ENCODE peak calls at places on chromosomes 7 and 10, in four cellular contexts. N is NCI-H69; S is stimulated activated CD8-positive, alpha-beta memory T cell treated with anti-CD3 and anti-CD28 coated beads, Interleukin-12 subunit alpha, Interleukin-12 subunit beta, amount 100 ng/mL, for 4 hours; V is heart right ventricle. W is an unnamed sample.

GRCh38 chr7:12643001-12643400 is 44.4 kb upstream of the ARL4A start:
- DNase-seq in S (no peak), N (no peak), V (no peak), W (no peak)

GRCh38 chr10:88791924-88792323 is 10.6 kb upstream of the LIPM start:
- DNase-seq in N (peak; percentile 55), V (no peak), S (no peak), W (peak; percentile 31)

GRCh38 chr10:75234683-75235374 is 928 bp downstream of the COMTD1 start:
- DNase-seq in V (peak; percentile 37), N (peak; percentile 77), S (no peak), W (peak; percentile 41)

GRCh38 chr10:7567896-7568295 is 98.9 kb downstream of the ITIH5 start:
- DNase-seq in N (no peak), V (no peak), S (no peak), W (no peak)

GRCh38 chr10:14056545-14057332 is 274.0 kb downstream of the FRMD4A start:
- DNase-seq in S (no peak), V (no peak), N (peak; percentile 54), W (peak; percentile 49)

GRCh38 chr10:32273326-32273725 is 73.6 kb downstream of the EPC1 start:
- DNase-seq in S (no peak), V (no peak), N (no peak), W (no peak)

GRCh38 chr7:141842904-141843303 is 1.6 kb upstream of the PRSS37 start:
- DNase-seq in S (no peak), N (no peak), V (no peak), W (no peak)

GRCh38 chr7:106041140-106041717 is 70.9 kb downstream of the SYPL1 start:
- DNase-seq in S (no peak), V (no peak), N (peak; percentile 78), W (peak; percentile 47)

GRCh38 chr7:1175967-1176851 is 16.2 kb upstream of the ZFAND2A start:
- DNase-seq in S (peak; percentile 52), V (peak; percentile 88), N (peak; percentile 83), W (peak; percentile 82)

GRCh38 chr10:52318822-52319464 is 4.9 kb downstream of the DKK1 start:
- DNase-seq in V (no peak), N (no peak), S (no peak), W (no peak)

GRCh38 chr10:13845897-13846296 is 259.1 kb downstream of the PRPF18 start:
- DNase-seq in N (no peak), S (no peak), V (no peak), W (no peak)

GRCh38 chr7:29976673-29977072 is 12.9 kb downstream of the SCRN1 start:
- DNase-seq in N (no peak), S (no peak), V (no peak), W (no peak)

GRCh38 chr10:5550621-5551530 is 26.1 kb downstream of the CALML3 start:
- DNase-seq in V (no peak), N (peak; percentile 5), S (no peak), W (no peak)

GRCh38 chr10:61628199-61628874 is 34.4 kb upstream of the CABCOCO1 start:
- DNase-seq in N (no peak), S (no peak), V (no peak), W (no peak)

GRCh38 chr10:7412482-7413251 is 1.8 kb upstream of the SFMBT2 start:
- DNase-seq in S (peak; percentile 11), N (no peak), V (peak; percentile 45), W (peak; percentile 56)

GRCh38 chr10:74988787-74989574 is 122.5 kb upstream of the SAMD8 start:
- DNase-seq in N (peak; percentile 34), V (no peak), S (no peak), W (no peak)

GRCh38 chr10:91887075-91887899 is 22.0 kb downstream of the FGFBP3 start:
- DNase-seq in S (peak; percentile 13), V (no peak), N (peak; percentile 58), W (no peak)

GRCh38 chr10:108375691-108376090 is 1211.2 kb upstream of the SORCS1 start:
- DNase-seq in V (no peak), N (no peak), S (no peak), W (no peak)

GRCh38 chr10:72272689-72273409 is 875 bp upstream of the DDIT4 start:
- DNase-seq in S (no peak), N (peak; percentile 93), V (peak; percentile 91), W (peak; percentile 87)

GRCh38 chr10:63758080-63758479 is 236.9 kb downstream of the REEP3 start:
- DNase-seq in N (no peak), V (no peak), S (no peak), W (no peak)

GRCh38 chr7:130529417-130529816 is 37.5 kb downstream of the MEST start:
- DNase-seq in V (no peak), N (no peak), S (no peak), W (no peak)

GRCh38 chr7:106957766-106958165 is 86.7 kb upstream of the PRKAR2B start:
- DNase-seq in S (no peak), V (no peak), N (no peak), W (peak; percentile 43)